ENCODE peak calls at places on chromosomes 2 and 18, in seven cellular contexts. One of them, this sample, is unnamed.

GRCh38 chr2:96116879-96117533 is 635 bp upstream of the ADRA2B start:
- DNase-seq in mesendoderm: peak
- DNase-seq in H9: peak
- DNase-seq in IMR-90: peak
- DNase-seq in neuronal stem cell: peak
- DNase-seq in mesenchymal stem cell: peak
- DNase-seq in H1: no peak
- DNase-seq in this sample: peak

GRCh38 chr2:236744316-236745105 is 174.9 kb downstream of the ACKR3 start:
- DNase-seq in mesendoderm: peak
- DNase-seq in H9: no peak
- DNase-seq in IMR-90: peak
- DNase-seq in neuronal stem cell: no peak
- DNase-seq in mesenchymal stem cell: peak
- DNase-seq in H1: no peak
- DNase-seq in this sample: no peak

GRCh38 chr2:138381373-138381772 is 120.2 kb upstream of the SPOPL start:
- DNase-seq in mesendoderm: no peak
- DNase-seq in H9: no peak
- DNase-seq in IMR-90: no peak
- DNase-seq in neuronal stem cell: no peak
- DNase-seq in mesenchymal stem cell: no peak
- DNase-seq in H1: no peak
- DNase-seq in this sample: peak

GRCh38 chr18:59628995-59629394 is 68.2 kb downstream of the CCBE1 start:
- DNase-seq in mesendoderm: no peak
- DNase-seq in H9: no peak
- DNase-seq in IMR-90: peak
- DNase-seq in neuronal stem cell: no peak
- DNase-seq in mesenchymal stem cell: no peak
- DNase-seq in H1: no peak
- DNase-seq in this sample: no peak

GRCh38 chr2:225274751-225275150 is 124.8 kb upstream of the NYAP2 start:
- DNase-seq in mesendoderm: no peak
- DNase-seq in H9: no peak
- DNase-seq in IMR-90: peak
- DNase-seq in neuronal stem cell: no peak
- DNase-seq in mesenchymal stem cell: peak
- DNase-seq in H1: no peak
- DNase-seq in this sample: no peak

GRCh38 chr2:126700677-126701076 is 44.7 kb downstream of the GYPC start:
- DNase-seq in mesendoderm: peak
- DNase-seq in H9: no peak
- DNase-seq in IMR-90: peak
- DNase-seq in neuronal stem cell: no peak
- DNase-seq in mesenchymal stem cell: peak
- DNase-seq in H1: no peak
- DNase-seq in this sample: no peak

GRCh38 chr2:214376631-214377624 is 33.9 kb upstream of the VWC2L start:
- DNase-seq in mesendoderm: no peak
- DNase-seq in H9: no peak
- DNase-seq in IMR-90: peak
- DNase-seq in neuronal stem cell: no peak
- DNase-seq in mesenchymal stem cell: peak
- DNase-seq in H1: no peak
- DNase-seq in this sample: no peak

GRCh38 chr2:149743842-149744468 is 156.4 kb upstream of the MMADHC start:
- DNase-seq in mesendoderm: no peak
- DNase-seq in H9: no peak
- DNase-seq in IMR-90: peak
- DNase-seq in neuronal stem cell: no peak
- DNase-seq in mesenchymal stem cell: peak
- DNase-seq in H1: no peak
- DNase-seq in this sample: peak

GRCh38 chr2:105607920-105608504 is 136.7 kb upstream of the NCK2 start:
- DNase-seq in mesendoderm: no peak
- DNase-seq in H9: no peak
- DNase-seq in IMR-90: no peak
- DNase-seq in neuronal stem cell: no peak
- DNase-seq in mesenchymal stem cell: no peak
- DNase-seq in H1: no peak
- DNase-seq in this sample: no peak

GRCh38 chr2:2914252-2914651 is 463.4 kb downstream of the EIPR1 start:
- DNase-seq in mesendoderm: no peak
- DNase-seq in H9: no peak
- DNase-seq in IMR-90: no peak
- DNase-seq in neuronal stem cell: no peak
- DNase-seq in mesenchymal stem cell: no peak
- DNase-seq in H1: no peak
- DNase-seq in this sample: no peak

GRCh38 chr2:237061356-237061755 is 24.3 kb upstream of the COPS8 start:
- DNase-seq in mesendoderm: no peak
- DNase-seq in H9: no peak
- DNase-seq in IMR-90: no peak
- DNase-seq in neuronal stem cell: no peak
- DNase-seq in mesenchymal stem cell: no peak
- DNase-seq in H1: no peak
- DNase-seq in this sample: no peak

GRCh38 chr2:69918391-69918790 is 3.5 kb downstream of the MXD1 start:
- DNase-seq in mesendoderm: no peak
- DNase-seq in H9: no peak
- DNase-seq in IMR-90: no peak
- DNase-seq in neuronal stem cell: no peak
- DNase-seq in mesenchymal stem cell: no peak
- DNase-seq in H1: no peak
- DNase-seq in this sample: no peak

GRCh38 chr18:36265035-36265434 is 32.5 kb upstream of the FHOD3 start:
- DNase-seq in mesendoderm: peak
- DNase-seq in H9: no peak
- DNase-seq in IMR-90: no peak
- DNase-seq in neuronal stem cell: no peak
- DNase-seq in mesenchymal stem cell: peak
- DNase-seq in H1: no peak
- DNase-seq in this sample: peak

GRCh38 chr2:180705122-180705521 is 275.3 kb upstream of the UBE2E3 start:
- DNase-seq in mesendoderm: no peak
- DNase-seq in H9: no peak
- DNase-seq in IMR-90: peak
- DNase-seq in neuronal stem cell: no peak
- DNase-seq in mesenchymal stem cell: peak
- DNase-seq in H1: no peak
- DNase-seq in this sample: no peak

GRCh38 chr2:215059724-215060123 is 78.7 kb downstream of the ABCA12 start:
- DNase-seq in mesendoderm: no peak
- DNase-seq in H9: no peak
- DNase-seq in IMR-90: peak
- DNase-seq in neuronal stem cell: no peak
- DNase-seq in mesenchymal stem cell: peak
- DNase-seq in H1: no peak
- DNase-seq in this sample: peak

GRCh38 chr2:38731090-38731489 is 20.1 kb downstream of the SRSF7 start:
- DNase-seq in mesendoderm: no peak
- DNase-seq in H9: no peak
- DNase-seq in IMR-90: no peak
- DNase-seq in neuronal stem cell: no peak
- DNase-seq in mesenchymal stem cell: no peak
- DNase-seq in H1: no peak
- DNase-seq in this sample: no peak
- H3K18ac ChIP-seq in mesendoderm: no peak
- H3K18ac ChIP-seq in H9: no peak
- H3K18ac ChIP-seq in IMR-90: no peak
- H3K18ac ChIP-seq in neuronal stem cell: no peak
- H3K18ac ChIP-seq in mesenchymal stem cell: no peak
- H3K18ac ChIP-seq in H1: no peak
- H3K18ac ChIP-seq in this sample: no peak

DNA sequence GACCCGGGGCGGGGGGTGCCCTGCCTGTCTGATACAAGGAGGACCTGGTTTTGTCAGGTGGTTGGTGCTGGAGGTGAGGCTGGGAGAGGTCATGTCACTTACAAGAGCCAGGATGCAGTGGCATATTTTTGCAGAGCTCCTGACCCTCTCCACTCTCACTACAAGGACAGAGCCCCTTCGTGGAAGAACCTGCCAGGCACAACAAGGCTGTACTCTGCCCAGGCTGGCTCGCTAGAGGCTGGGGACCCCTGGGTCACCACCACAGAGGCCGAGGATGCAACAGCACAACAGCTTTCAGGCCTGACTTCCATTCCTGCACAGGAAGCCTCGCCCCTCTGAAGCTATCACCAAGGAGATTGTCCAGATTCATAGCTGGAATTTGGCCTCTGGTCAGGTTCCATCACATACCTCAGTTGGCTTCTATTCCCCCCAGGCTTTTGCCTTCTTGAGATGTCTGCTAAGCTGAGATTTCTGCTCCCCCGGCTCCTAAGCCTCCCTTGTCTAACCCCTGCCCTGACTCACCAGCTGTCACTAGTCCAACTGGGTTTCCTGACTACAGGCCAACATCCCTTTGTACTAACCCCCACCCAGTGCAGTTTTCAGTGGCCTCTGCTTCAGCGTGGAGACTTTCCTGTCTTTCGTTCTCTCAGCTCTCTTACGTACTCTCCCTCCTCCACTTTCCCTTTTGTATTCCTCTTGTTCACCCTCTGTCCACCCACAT is 132.5 kb upstream of the EPAS1 start:
- DNase-seq in mesendoderm: peak
- DNase-seq in H9: no peak
- DNase-seq in IMR-90: peak
- DNase-seq in neuronal stem cell: no peak
- DNase-seq in mesenchymal stem cell: peak
- DNase-seq in H1: no peak
- DNase-seq in this sample: peak
- H3K18ac ChIP-seq in mesendoderm: no peak
- H3K18ac ChIP-seq in H9: no peak
- H3K18ac ChIP-seq in IMR-90: peak
- H3K18ac ChIP-seq in neuronal stem cell: no peak
- H3K18ac ChIP-seq in mesenchymal stem cell: peak
- H3K18ac ChIP-seq in H1: no peak
- H3K18ac ChIP-seq in this sample: peak

GRCh38 chr2:227451655-227451992 is 20.3 kb upstream of the AGFG1 start:
- DNase-seq in mesendoderm: no peak
- DNase-seq in H9: no peak
- DNase-seq in IMR-90: no peak
- DNase-seq in neuronal stem cell: no peak
- DNase-seq in mesenchymal stem cell: no peak
- DNase-seq in H1: no peak
- DNase-seq in this sample: no peak
- H3K18ac ChIP-seq in mesendoderm: no peak
- H3K18ac ChIP-seq in H9: no peak
- H3K18ac ChIP-seq in IMR-90: no peak
- H3K18ac ChIP-seq in neuronal stem cell: no peak
- H3K18ac ChIP-seq in mesenchymal stem cell: no peak
- H3K18ac ChIP-seq in H1: no peak
- H3K18ac ChIP-seq in this sample: no peak

DNA sequence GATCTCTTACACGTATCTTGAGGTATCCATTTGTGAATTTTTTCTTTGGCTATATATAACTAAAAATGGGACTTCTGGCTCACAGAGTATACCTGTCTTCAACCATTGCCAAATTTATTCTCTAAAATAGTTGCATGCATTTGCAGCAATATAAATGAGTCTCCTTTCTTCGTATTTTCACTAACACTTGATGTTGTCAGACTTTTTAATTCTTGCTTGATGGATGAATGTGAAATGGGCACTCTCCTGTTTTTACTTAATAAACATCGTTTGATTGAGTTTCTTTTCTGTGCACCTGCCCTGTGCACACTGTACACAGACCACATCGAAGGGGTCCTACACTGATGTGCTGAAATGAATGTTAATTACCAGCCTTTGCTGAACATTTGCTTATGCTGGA is 121.8 kb downstream of the DDX1 start:
- DNase-seq in mesendoderm: no peak
- DNase-seq in H9: no peak
- DNase-seq in IMR-90: no peak
- DNase-seq in neuronal stem cell: no peak
- DNase-seq in mesenchymal stem cell: no peak
- DNase-seq in H1: no peak
- DNase-seq in this sample: no peak
- H3K18ac ChIP-seq in mesendoderm: no peak
- H3K18ac ChIP-seq in H9: no peak
- H3K18ac ChIP-seq in IMR-90: no peak
- H3K18ac ChIP-seq in neuronal stem cell: no peak
- H3K18ac ChIP-seq in mesenchymal stem cell: no peak
- H3K18ac ChIP-seq in H1: no peak
- H3K18ac ChIP-seq in this sample: no peak

GRCh38 chr2:168811670-168812069 is 9.2 kb downstream of the NOSTRIN start:
- DNase-seq in mesendoderm: no peak
- DNase-seq in H9: no peak
- DNase-seq in IMR-90: no peak
- DNase-seq in neuronal stem cell: no peak
- DNase-seq in mesenchymal stem cell: peak
- DNase-seq in H1: no peak
- DNase-seq in this sample: no peak
- H3K18ac ChIP-seq in mesendoderm: no peak
- H3K18ac ChIP-seq in H9: no peak
- H3K18ac ChIP-seq in IMR-90: no peak
- H3K18ac ChIP-seq in neuronal stem cell: no peak
- H3K18ac ChIP-seq in mesenchymal stem cell: no peak
- H3K18ac ChIP-seq in H1: no peak
- H3K18ac ChIP-seq in this sample: no peak

DNA sequence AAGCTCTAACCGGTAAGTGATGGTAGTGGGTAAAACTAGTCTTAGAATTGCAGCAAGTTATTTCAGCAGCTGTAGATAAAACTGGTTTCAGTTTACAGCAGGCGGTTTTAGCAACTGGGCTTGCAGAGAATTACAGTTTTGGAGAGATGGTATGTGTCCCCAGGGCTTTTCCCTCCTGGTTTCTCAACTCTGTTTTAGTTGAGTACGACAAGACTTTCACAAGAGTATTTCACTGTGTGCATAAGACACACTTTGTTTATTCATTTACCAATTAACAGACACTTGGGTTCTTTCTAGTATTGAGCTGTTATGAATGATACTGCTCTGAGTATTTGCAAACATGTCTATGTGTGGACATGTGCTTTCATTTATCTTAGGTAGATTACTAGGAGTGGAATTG is 65.6 kb upstream of the RFX8 start:
- DNase-seq in mesendoderm: no peak
- DNase-seq in H9: no peak
- DNase-seq in IMR-90: peak
- DNase-seq in neuronal stem cell: no peak
- DNase-seq in mesenchymal stem cell: peak
- DNase-seq in H1: peak
- DNase-seq in this sample: peak
- H3K18ac ChIP-seq in mesendoderm: no peak
- H3K18ac ChIP-seq in H9: no peak
- H3K18ac ChIP-seq in IMR-90: no peak
- H3K18ac ChIP-seq in neuronal stem cell: no peak
- H3K18ac ChIP-seq in mesenchymal stem cell: no peak
- H3K18ac ChIP-seq in H1: no peak
- H3K18ac ChIP-seq in this sample: no peak

DNA sequence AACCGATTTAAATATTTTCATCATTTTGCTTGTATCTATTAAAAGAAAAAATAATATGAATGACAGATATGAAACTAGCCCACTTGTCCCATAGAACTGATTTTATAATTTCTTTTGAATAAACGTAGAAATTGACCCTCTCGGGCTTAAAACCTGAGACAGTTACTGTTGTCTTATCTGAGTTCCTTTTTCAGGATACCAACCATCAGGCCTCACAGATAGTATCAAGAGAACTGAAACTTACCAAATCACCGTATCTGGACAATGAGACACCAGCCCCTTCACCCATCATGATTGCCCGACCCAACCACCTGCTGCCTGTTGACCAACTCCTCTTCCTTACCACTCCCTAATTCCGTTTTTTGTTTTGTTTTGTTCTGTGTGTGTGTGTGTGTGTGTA is 53.7 kb downstream of the LCLAT1 start:
- DNase-seq in mesendoderm: no peak
- DNase-seq in H9: no peak
- DNase-seq in IMR-90: no peak
- DNase-seq in neuronal stem cell: no peak
- DNase-seq in mesenchymal stem cell: no peak
- DNase-seq in H1: no peak
- DNase-seq in this sample: no peak
- H3K18ac ChIP-seq in mesendoderm: no peak
- H3K18ac ChIP-seq in H9: no peak
- H3K18ac ChIP-seq in IMR-90: no peak
- H3K18ac ChIP-seq in neuronal stem cell: no peak
- H3K18ac ChIP-seq in mesenchymal stem cell: no peak
- H3K18ac ChIP-seq in H1: no peak
- H3K18ac ChIP-seq in this sample: no peak

This sample was measured in trophoblast cell.